ENCODE peak calls at places on chromosomes 1 and 21, in five cellular contexts. One of them, this sample, is unnamed.

GRCh38 chr1:74935446-74935845 is 198.7 kb upstream of the LHX8 start:
- DNase-seq in HEK293T: no peak
- DNase-seq in EL: no peak
- DNase-seq in stromal cell of bone marrow: no peak
- DNase-seq in substantia nigra: no peak
- DNase-seq in this sample: peak; percentile 10

GRCh38 chr1:212520746-212521145 is 87.8 kb upstream of the ATF3 start:
- DNase-seq in HEK293T: no peak
- DNase-seq in EL: no peak
- DNase-seq in stromal cell of bone marrow: no peak
- DNase-seq in substantia nigra: no peak
- DNase-seq in this sample: no peak

GRCh38 chr1:11690669-11691301 is 725 bp upstream of the DRAXIN start:
- DNase-seq in HEK293T: no peak
- DNase-seq in EL: no peak
- DNase-seq in stromal cell of bone marrow: no peak
- DNase-seq in substantia nigra: no peak
- DNase-seq in this sample: no peak

GRCh38 chr21:39788383-39788782 is 43.4 kb downstream of the IGSF5 start:
- DNase-seq in HEK293T: peak; percentile 82
- DNase-seq in EL: peak; percentile 74
- DNase-seq in stromal cell of bone marrow: peak; percentile 28
- DNase-seq in substantia nigra: peak; percentile 46
- DNase-seq in this sample: peak; percentile 95

GRCh38 chr1:226568077-226568831 is 19.7 kb downstream of the STUM start:
- DNase-seq in HEK293T: peak; percentile 65
- DNase-seq in EL: peak; percentile 21
- DNase-seq in stromal cell of bone marrow: no peak
- DNase-seq in substantia nigra: no peak
- DNase-seq in this sample: no peak

GRCh38 chr1:6443339-6444115 is 19.0 kb downstream of the ESPN start:
- DNase-seq in HEK293T: no peak
- DNase-seq in EL: no peak
- DNase-seq in stromal cell of bone marrow: no peak
- DNase-seq in substantia nigra: no peak
- DNase-seq in this sample: no peak

GRCh38 chr1:189983156-189983555 is 494.5 kb downstream of the BRINP3 start:
- DNase-seq in HEK293T: no peak
- DNase-seq in EL: no peak
- DNase-seq in stromal cell of bone marrow: no peak
- DNase-seq in substantia nigra: no peak
- DNase-seq in this sample: no peak

GRCh38 chr1:226986496-226987178 is 46.5 kb downstream of the COQ8A start:
- DNase-seq in HEK293T: no peak
- DNase-seq in EL: no peak
- DNase-seq in stromal cell of bone marrow: no peak
- DNase-seq in substantia nigra: no peak
- DNase-seq in this sample: no peak

GRCh38 chr1:178530037-178530402 is 17.1 kb downstream of the TEX35 start:
- DNase-seq in HEK293T: no peak
- DNase-seq in EL: peak; percentile 96
- DNase-seq in stromal cell of bone marrow: no peak
- DNase-seq in substantia nigra: no peak
- DNase-seq in this sample: no peak

GRCh38 chr1:174206148-174206826 is 47.0 kb downstream of the RABGAP1L start:
- DNase-seq in HEK293T: no peak
- DNase-seq in EL: no peak
- DNase-seq in stromal cell of bone marrow: peak; percentile 47
- DNase-seq in substantia nigra: no peak
- DNase-seq in this sample: no peak

GRCh38 chr1:235945775-235946565 is 79.3 kb upstream of the LYST start:
- DNase-seq in HEK293T: no peak
- DNase-seq in EL: no peak
- DNase-seq in stromal cell of bone marrow: no peak
- DNase-seq in substantia nigra: no peak
- DNase-seq in this sample: no peak

GRCh38 chr1:68625636-68626035 is 128.8 kb upstream of the DEPDC1 start:
- DNase-seq in HEK293T: no peak
- DNase-seq in EL: no peak
- DNase-seq in stromal cell of bone marrow: no peak
- DNase-seq in substantia nigra: no peak
- DNase-seq in this sample: no peak

GRCh38 chr1:86324423-86324822 is 71.7 kb downstream of the ODF2L start:
- DNase-seq in HEK293T: no peak
- DNase-seq in EL: no peak
- DNase-seq in stromal cell of bone marrow: no peak
- DNase-seq in substantia nigra: no peak
- DNase-seq in this sample: no peak

GRCh38 chr1:43548285-43549271 is 17.9 kb downstream of the PTPRF start:
- DNase-seq in HEK293T: no peak
- DNase-seq in EL: no peak
- DNase-seq in stromal cell of bone marrow: no peak
- DNase-seq in substantia nigra: no peak
- DNase-seq in this sample: no peak

GRCh38 chr1:70090875-70091274 is 114.5 kb downstream of the LRRC40 start:
- DNase-seq in HEK293T: no peak
- DNase-seq in EL: peak; percentile 92
- DNase-seq in stromal cell of bone marrow: no peak
- DNase-seq in substantia nigra: no peak
- DNase-seq in this sample: no peak

GRCh38 chr1:168136709-168137514 is at the start of gene GPR161:
- DNase-seq in HEK293T: peak; percentile 63
- DNase-seq in EL: peak; percentile 51
- DNase-seq in stromal cell of bone marrow: no peak
- DNase-seq in substantia nigra: no peak
- DNase-seq in this sample: peak; percentile 48

GRCh38 chr1:182789138-182790076 is at the start of gene NPL:
- DNase-seq in HEK293T: peak; percentile 84
- DNase-seq in EL: peak; percentile 73
- DNase-seq in stromal cell of bone marrow: peak; percentile 55
- DNase-seq in substantia nigra: peak; percentile 71
- DNase-seq in this sample: peak; percentile 45